ENCODE peak calls at places on chromosome 17, in seven cellular contexts. K is heart left ventricle, C is HL-60, N is foreskin fibroblast, B is Peyer's patch, P is fibroblast of lung, Z is ovary. I is an unnamed sample.

GRCh38 chr17:77011173-77012011 is 129.4 kb upstream of the SEC14L1 start:
- DNase-seq in B (peak; percentile 49), Z (no peak), K (no peak), P (peak; percentile 62), C (peak; percentile 28), N (peak; percentile 22), I (peak; percentile 44)

GRCh38 chr17:33145941-33146340 is 147.2 kb downstream of the ASIC2 start:
- DNase-seq in K (no peak), C (no peak), B (no peak), P (no peak), N (no peak), Z (no peak), I (no peak)

GRCh38 chr17:773467-774319 is 8.4 kb downstream of the GLOD4 start:
- DNase-seq in K (no peak), Z (no peak), B (no peak), P (no peak), C (no peak), N (no peak), I (no peak)

GRCh38 chr17:57284984-57285646 is 28.8 kb downstream of the MSI2 start:
- DNase-seq in K (no peak), B (peak; percentile 63), Z (peak; percentile 72), N (no peak), C (peak; percentile 90), P (no peak), I (no peak)

GRCh38 chr17:6449307-6449706 is 5.1 kb downstream of the PIMREG start:
- DNase-seq in Z (no peak), C (no peak), K (no peak), B (no peak), P (no peak), N (no peak), I (no peak)

GRCh38 chr17:20190605-20191004 is 181.4 kb downstream of the SPECC1 start:
- DNase-seq in P (no peak), B (no peak), Z (no peak), K (no peak), C (no peak), N (no peak), I (no peak)

GRCh38 chr17:78992542-78993212 is 13.0 kb upstream of the LGALS3BP start:
- DNase-seq in C (no peak), K (no peak), Z (peak; percentile 31), N (no peak), B (no peak), P (no peak), I (no peak)

GRCh38 chr17:56274491-56274890 is 121.2 kb downstream of the ANKFN1 start:
- DNase-seq in Z (no peak), B (no peak), P (no peak), K (no peak), C (no peak), N (no peak), I (no peak)

GRCh38 chr17:81131486-81132196 is 33.7 kb upstream of the PVALEF start:
- DNase-seq in K (no peak), Z (no peak), N (no peak), C (no peak), P (no peak), B (no peak), I (no peak)

GRCh38 chr17:38911081-38911730 is 14.2 kb upstream of the LASP1NB start:
- DNase-seq in N (no peak), Z (peak; percentile 31), C (no peak), P (no peak), B (no peak), K (peak; percentile 2), I (no peak)

GRCh38 chr17:83174859-83175550 is 95.6 kb downstream of the METRNL start:
- DNase-seq in K (no peak), B (peak; percentile 15), N (no peak), C (no peak), Z (no peak), P (no peak), I (no peak)

GRCh38 chr17:50608700-50609375 is 25.8 kb upstream of the ABCC3 start:
- DNase-seq in B (no peak), C (no peak), N (no peak), P (no peak), K (no peak), Z (no peak), I (no peak)

GRCh38 chr17:66018786-66019185 is 173.1 kb downstream of the CEP112 start:
- DNase-seq in Z (no peak), C (no peak), N (no peak), P (no peak), B (no peak), K (no peak), I (no peak)

GRCh38 chr17:66025551-66025950 is 166.4 kb downstream of the CEP112 start:
- DNase-seq in Z (no peak), N (peak; percentile 7), P (no peak), B (no peak), C (no peak), K (no peak), I (peak; percentile 35)

GRCh38 chr17:66016231-66016630 is 175.7 kb downstream of the CEP112 start:
- DNase-seq in P (no peak), C (no peak), K (no peak), N (no peak), B (no peak), Z (no peak), I (no peak)

DNA sequence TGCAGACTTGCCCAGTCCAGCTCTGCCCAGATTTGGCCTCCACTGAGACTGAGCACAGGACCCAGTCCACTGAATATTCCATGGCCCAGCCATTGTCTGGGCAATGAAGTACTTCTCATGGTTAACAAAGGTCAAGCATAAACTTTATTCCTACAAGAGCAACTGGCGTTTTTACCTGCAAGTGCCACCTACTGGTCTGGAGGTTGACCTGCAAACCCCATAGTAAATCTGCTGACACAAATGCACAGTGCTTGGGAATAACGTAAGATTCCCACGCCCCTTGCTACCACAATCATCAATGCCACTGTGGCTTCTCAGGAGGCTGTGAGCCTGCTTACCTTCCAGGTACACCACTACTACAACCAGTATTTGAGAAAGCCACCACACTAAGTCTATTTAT is 170.2 kb downstream of the CEP112 start:
- DNase-seq in B (no peak), Z (no peak), C (no peak), K (no peak), N (no peak), P (no peak), I (no peak)
- TF ChIP-seq CTCF in B (no peak), Z (no peak), C (no peak), K (no peak), N (no peak), P (no peak), I (peak; percentile 19)

GRCh38 chr17:65418622-65419021 is 142.8 kb downstream of the AXIN2 start:
- DNase-seq in P (no peak), B (no peak), C (no peak), N (no peak), K (no peak), Z (no peak), I (no peak)
- TF ChIP-seq CTCF in P (no peak), B (no peak), C (no peak), N (no peak), K (no peak), Z (no peak), I (no peak)

DNA sequence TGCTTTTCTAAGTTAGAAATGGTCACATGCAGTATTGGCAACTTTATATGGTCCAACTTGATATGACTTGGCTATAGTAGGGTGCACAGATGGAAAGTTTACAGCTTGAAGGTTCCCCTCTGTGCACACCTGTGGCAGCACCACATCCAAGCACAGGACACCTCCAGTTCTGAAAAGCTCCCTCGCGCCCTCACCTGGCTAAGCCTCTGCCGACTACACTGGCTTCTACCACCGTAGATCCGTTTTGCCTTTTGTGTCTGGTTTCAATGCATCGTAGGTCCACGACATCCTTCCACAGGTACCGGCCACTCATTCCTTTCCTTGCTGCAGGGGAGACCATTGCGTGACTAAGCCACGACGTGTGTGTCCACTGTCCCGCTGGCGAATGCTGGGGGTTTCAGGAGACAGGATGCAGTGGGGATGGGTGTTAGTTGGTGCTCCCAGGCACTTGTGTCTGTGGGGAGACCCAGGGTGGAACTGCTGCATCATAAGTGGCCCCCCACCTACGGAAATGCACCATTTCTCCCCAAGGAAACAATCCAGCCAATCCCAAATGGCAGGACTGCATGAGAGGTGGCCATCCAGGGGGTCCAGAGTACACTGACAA is 4.9 kb upstream of the RASD1 start:
- DNase-seq in K (no peak), B (no peak), P (no peak), Z (peak; percentile 23), C (no peak), N (no peak), I (no peak)
- TF ChIP-seq CTCF in K (no peak), B (peak; percentile 9), P (no peak), Z (no peak), C (no peak), N (no peak), I (no peak)

GRCh38 chr17:9982159-9982558 is 77.1 kb upstream of the RCVRN start:
- DNase-seq in P (no peak), N (no peak), Z (no peak), C (peak; percentile 7), K (no peak), B (no peak), I (no peak)
- TF ChIP-seq CTCF in P (no peak), N (no peak), Z (no peak), C (no peak), K (no peak), B (no peak), I (peak; percentile 72)

I was measured in HFFc6.